ENCODE peak calls at places on chromosome X, in eight cellular contexts. E is tibial artery, N is IMR-90, O is cardiac muscle cell, B is HepG2, F is heart right ventricle, T is tibial nerve, G is cardiac fibroblast. L is an unnamed sample.

GRCh38 chrX:109710181-109710580 is 22.9 kb downstream of the ACSL4 start:
- DNase-seq in E (no peak), N (peak; percentile 17), O (no peak), B (no peak), F (no peak), T (no peak), G (no peak), L (no peak)

GRCh38 chrX:65994519-65995501 is 45.1 kb downstream of the VSIG4 start:
- DNase-seq in E (no peak), N (no peak), O (no peak), B (no peak), F (no peak), T (no peak), G (no peak), L (no peak)

GRCh38 chrX:10083809-10084208 is 73.0 kb upstream of the CLCN4 start:
- DNase-seq in E (no peak), N (no peak), O (no peak), B (no peak), F (no peak), T (no peak), G (no peak), L (no peak)

GRCh38 chrX:50107470-50107869 is 93.3 kb downstream of the AKAP4 start:
- DNase-seq in E (no peak), N (no peak), O (peak; percentile 2), B (no peak), F (no peak), T (no peak), G (no peak), L (no peak)

GRCh38 chrX:7372843-7373525 is 225.0 kb upstream of the PUDP start:
- DNase-seq in E (no peak), N (peak; percentile 67), O (peak; percentile 7), B (no peak), F (no peak), T (no peak), G (peak; percentile 13), L (no peak)

GRCh38 chrX:40544343-40545250 is 36.2 kb upstream of the ATP6AP2 start:
- DNase-seq in E (no peak), N (peak; percentile 25), O (peak; percentile 25), B (peak; percentile 16), F (no peak), T (no peak), G (peak; percentile 15), L (peak; percentile 28)

GRCh38 chrX:13028871-13029336 is 15.5 kb downstream of the FAM9C start:
- DNase-seq in E (no peak), N (no peak), O (no peak), B (peak; percentile 51), F (no peak), T (no peak), G (no peak), L (no peak)

GRCh38 chrX:50971390-50971789 is 60.9 kb downstream of the BMP15 start:
- DNase-seq in E (no peak), N (no peak), O (peak; percentile 29), B (no peak), F (no peak), T (no peak), G (peak; percentile 0), L (no peak)

GRCh38 chrX:19156223-19156622 is 34.0 kb upstream of the ADGRG2 start:
- DNase-seq in E (no peak), N (no peak), O (no peak), B (no peak), F (no peak), T (no peak), G (no peak), L (no peak)

GRCh38 chrX:96407043-96407442 is 277.6 kb upstream of the DIAPH2 start:
- DNase-seq in E (peak; percentile 37), N (peak; percentile 59), O (peak; percentile 44), B (peak; percentile 45), F (peak; percentile 8), T (peak; percentile 10), G (peak; percentile 46), L (peak; percentile 94)
- H3K4me3 ChIP-seq in E (no peak overlapping the region), N (no peak overlapping the region), O (no peak overlapping the region), B (no peak overlapping the region), F (no peak overlapping the region), T (no peak overlapping the region), G (no peak overlapping the region), L (no peak overlapping the region)

DNA sequence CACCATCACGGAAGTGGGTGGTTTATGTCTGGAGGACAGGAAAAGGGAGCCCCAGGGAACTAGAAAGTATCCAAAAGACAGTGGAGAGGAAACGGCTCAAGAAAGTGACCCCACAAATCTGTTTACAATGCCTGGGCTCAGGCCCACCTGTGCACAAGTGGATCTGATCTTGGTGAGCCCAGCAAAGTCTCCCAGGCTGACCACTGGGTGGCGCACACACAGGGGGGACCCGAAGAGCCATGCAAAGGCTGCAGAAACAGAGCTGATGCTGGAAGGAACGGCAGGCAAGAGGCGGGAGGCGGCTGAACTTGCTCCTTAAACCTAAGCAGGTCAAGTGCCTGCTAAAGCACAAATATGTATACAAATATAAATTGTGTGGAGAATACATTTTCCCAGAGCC is 9.6 kb downstream of the HAUS7 start:
- DNase-seq in E (no peak), N (peak; percentile 39), O (peak; percentile 57), B (peak; percentile 15), F (peak; percentile 45), T (no peak), G (peak; percentile 60), L (no peak)
- TF ChIP-seq CTCF in E (peak; percentile 35), N (peak; percentile 45), O (peak; percentile 63), B (peak; percentile 78), F (peak; percentile 62), T (peak; percentile 45), G (peak; percentile 68), L (peak; percentile 65)

GRCh38 chrX:143319526-143319925 is 197.7 kb downstream of the SPANXN3 start:
- DNase-seq in E (no peak), N (no peak), O (no peak), B (no peak), F (no peak), T (no peak), G (no peak), L (no peak)
- H3K4me3 ChIP-seq in E (no peak overlapping the region), N (no peak overlapping the region), O (no peak overlapping the region), B (no peak overlapping the region), F (no peak overlapping the region), T (no peak overlapping the region), G (no peak overlapping the region), L (no peak overlapping the region)

GRCh38 chrX:2913118-2913517 is 16.0 kb downstream of the ARSD start:
- DNase-seq in E (no peak), N (no peak), O (no peak), B (no peak), F (no peak), T (no peak), G (no peak), L (no peak)
- TF ChIP-seq CTCF in E (no peak), N (no peak), O (no peak), B (peak; percentile 21), F (peak; percentile 17), T (no peak), G (no peak), L (peak; percentile 10)

GRCh38 chrX:150365953-150366911 is 3.1 kb downstream of the MAMLD1 start:
- DNase-seq in E (peak; percentile 78), N (peak; percentile 64), O (peak; percentile 54), B (no peak), F (peak; percentile 36), T (peak; percentile 62), G (peak; percentile 47), L (no peak)
- H3K4me3 ChIP-seq in E (peak overlapping the region; percentile 57), N (peak overlapping the region; percentile 83), O (peak overlapping the region; percentile 40), B (no peak overlapping the region), F (peak overlapping the region; percentile 65), T (peak overlapping the region; percentile 44), G (peak overlapping the region; percentile 62), L (no peak overlapping the region)

GRCh38 chrX:104136241-104137019 is 20.4 kb downstream of the SLC25A53 start:
- DNase-seq in E (peak; percentile 48), N (peak; percentile 91), O (peak; percentile 92), B (peak; percentile 70), F (no peak), T (peak; percentile 68), G (peak; percentile 92), L (peak; percentile 48)
- TF ChIP-seq CTCF in E (peak; percentile 67), N (peak; percentile 77), O (peak; percentile 56), B (peak; percentile 74), F (peak; percentile 73), T (peak; percentile 75), G (peak; percentile 58), L (peak; percentile 64)

GRCh38 chrX:118522230-118522926 is 26.8 kb downstream of the DOCK11 start:
- DNase-seq in E (no peak), N (no peak), O (no peak), B (no peak), F (no peak), T (no peak), G (no peak), L (no peak)

GRCh38 chrX:118519411-118520205 is 24.0 kb downstream of the DOCK11 start:
- DNase-seq in E (no peak), N (peak; percentile 68), O (peak; percentile 53), B (no peak), F (no peak), T (no peak), G (peak; percentile 59), L (no peak)

GRCh38 chrX:118520206-118520857 is 24.7 kb downstream of the DOCK11 start:
- DNase-seq in E (no peak), N (peak; percentile 80), O (peak; percentile 71), B (no peak), F (no peak), T (no peak), G (peak; percentile 73), L (no peak)

GRCh38 chrX:118520858-118521206 is 25.2 kb downstream of the DOCK11 start:
- DNase-seq in E (no peak), N (no peak), O (no peak), B (no peak), F (no peak), T (no peak), G (no peak), L (no peak)

GRCh38 chrX:118521435-118521834 is 25.8 kb downstream of the DOCK11 start:
- DNase-seq in E (no peak), N (peak; percentile 76), O (peak; percentile 63), B (no peak), F (no peak), T (no peak), G (peak; percentile 63), L (no peak)
- H3K4me3 ChIP-seq in E (no peak overlapping the region), N (no peak overlapping the region), O (no peak overlapping the region), B (no peak overlapping the region), F (no peak overlapping the region), T (no peak overlapping the region), G (no peak overlapping the region), L (no peak overlapping the region)

GRCh38 chrX:1390621-1391369 is 1.1 kb downstream of the SLC25A6 start:
- DNase-seq in E (peak; percentile 20), N (no peak), O (no peak), B (no peak), F (no peak), T (no peak), G (no peak), L (no peak)

GRCh38 chrX:1392376-1393130 is 640 bp upstream of the SLC25A6 start:
- DNase-seq in E (peak; percentile 73), N (peak; percentile 52), O (peak; percentile 78), B (no peak), F (peak; percentile 75), T (peak; percentile 68), G (peak; percentile 77), L (no peak)

GRCh38 chrX:1389993-1390285 is 2.0 kb downstream of the SLC25A6 start:
- DNase-seq in E (no peak), N (no peak), O (no peak), B (no peak), F (no peak), T (no peak), G (no peak), L (no peak)

GRCh38 chrX:1391370-1391706 is 575 bp downstream of the SLC25A6 start:
- DNase-seq in E (no peak), N (no peak), O (no peak), B (peak; percentile 79), F (peak; percentile 95), T (no peak), G (no peak), L (no peak)

GRCh38 chrX:1391707-1392375 is at the start of gene SLC25A6:
- DNase-seq in E (peak; percentile 97), N (peak; percentile 95), O (peak; percentile 99), B (peak; percentile 92), F (peak; percentile 100), T (peak; percentile 96), G (peak; percentile 99), L (peak; percentile 84)
- TF ChIP-seq CTCF in E (peak; percentile 19), N (no peak), O (peak; percentile 2), B (peak; percentile 25), F (peak; percentile 42), T (no peak), G (no peak), L (no peak)